ENCODE peak calls at places on chromosomes 5 and 9, in five cellular contexts. U, Q, J, V and T are unnamed samples.

GRCh38 chr5:151628112-151628823 is 37.1 kb upstream of the FAT2 start:
- DNase-seq in U (peak), Q (no peak), J (no peak), V (peak), T (no peak)

GRCh38 chr5:132466453-132467291 is 23.9 kb downstream of the IRF1 start:
- DNase-seq in U (peak), Q (no peak), J (peak), V (peak), T (no peak)

GRCh38 chr9:127318651-127319167 is 54.1 kb downstream of the GARNL3 start:
- DNase-seq in U (peak), Q (no peak), J (peak), V (peak), T (no peak)

GRCh38 chr9:3401556-3401955 is 124.2 kb downstream of the RFX3 start:
- DNase-seq in U (no peak), Q (no peak), J (no peak), V (peak), T (no peak)

GRCh38 chr5:73946278-73946677 is 320.3 kb downstream of the ARHGEF28 start:
- DNase-seq in U (no peak), Q (no peak), J (no peak), V (no peak), T (no peak)

GRCh38 chr9:132372177-132373095 is 17.6 kb upstream of the SETX start:
- DNase-seq in U (peak), Q (no peak), J (peak), V (no peak), T (no peak)

GRCh38 chr9:130698514-130698913 is 4.9 kb downstream of the EXOSC2 start:
- DNase-seq in U (peak), Q (no peak), J (peak), V (peak), T (no peak)

GRCh38 chr5:132877466-132877865 is 4.0 kb downstream of the LEAP2 start:
- DNase-seq in U (no peak), Q (no peak), J (no peak), V (no peak), T (no peak)

GRCh38 chr9:87909310-87910041 is 8.3 kb upstream of the SPATA31C1 start:
- DNase-seq in U (no peak), Q (no peak), J (no peak), V (no peak), T (no peak)

GRCh38 chr5:169411789-169412425 is 111.0 kb upstream of the SLIT3 start:
- DNase-seq in U (no peak), Q (no peak), J (peak), V (no peak), T (no peak)

GRCh38 chr5:137039939-137040515 is 459.1 kb downstream of the SPOCK1 start:
- DNase-seq in U (no peak), Q (no peak), J (no peak), V (no peak), T (no peak)

GRCh38 chr5:180918380-180918779 is 19.4 kb downstream of the BTNL8 start:
- DNase-seq in U (no peak), Q (no peak), J (no peak), V (no peak), T (no peak)

GRCh38 chr5:151012857-151013256 is 7.5 kb upstream of the GPX3 start:
- DNase-seq in U (no peak), Q (no peak), J (no peak), V (no peak), T (no peak)

GRCh38 chr9:71716138-71716909 is 52.0 kb downstream of the CEMIP2 start:
- DNase-seq in U (peak), Q (no peak), J (no peak), V (no peak), T (no peak)

GRCh38 chr5:176788091-176788490 is 22.3 kb upstream of the UNC5A start:
- DNase-seq in U (no peak), Q (no peak), J (no peak), V (no peak), T (no peak)

GRCh38 chr5:93583799-93584530 is 943 bp downstream of the NR2F1 start:
- DNase-seq in U (peak), Q (peak), J (peak), V (peak), T (no peak)

GRCh38 chr5:166433679-166434078 is 1857.8 kb upstream of the WWC1 start:
- DNase-seq in U (no peak), Q (no peak), J (no peak), V (no peak), T (no peak)

GRCh38 chr5:87120518-87121314 is 147.0 kb upstream of the RASA1 start:
- DNase-seq in U (peak), Q (no peak), J (peak), V (peak), T (no peak)

GRCh38 chr5:150527808-150528207 is 19.9 kb downstream of the NDST1 start:
- DNase-seq in U (no peak), Q (no peak), J (no peak), V (no peak), T (no peak)

GRCh38 chr9:120043448-120043847 is 536.5 kb downstream of the CDK5RAP2 start:
- DNase-seq in U (no peak), Q (no peak), J (no peak), V (no peak), T (no peak)

GRCh38 chr9:120038342-120038741 is 541.6 kb downstream of the CDK5RAP2 start:
- DNase-seq in U (no peak), Q (no peak), J (no peak), V (no peak), T (no peak)

DNA sequence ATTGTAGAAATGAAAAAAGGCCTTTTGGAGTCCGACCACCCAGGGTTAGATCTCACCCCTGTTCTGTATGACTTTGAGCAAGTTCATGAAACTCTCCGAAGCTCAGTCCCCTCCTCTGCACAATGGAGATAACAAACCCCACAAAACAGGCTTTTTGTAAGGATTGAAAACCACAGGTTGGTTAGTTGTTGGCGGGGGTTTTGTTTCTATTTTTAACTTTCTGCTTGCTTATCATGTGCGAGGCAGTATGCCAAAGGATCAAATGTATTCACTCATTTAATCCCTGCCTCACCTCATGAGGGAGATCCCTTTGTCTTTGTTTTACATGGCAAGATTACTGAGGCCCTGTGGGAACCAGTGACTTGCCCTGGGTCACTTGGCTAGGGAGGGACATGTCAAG is 539.1 kb downstream of the CDK5RAP2 start:
- DNase-seq in U (no peak), Q (no peak), J (no peak), V (no peak), T (no peak)
- TF ChIP-seq CTCF in U (no peak), Q (no peak), J (no peak), V (no peak), T (no peak)

DNA sequence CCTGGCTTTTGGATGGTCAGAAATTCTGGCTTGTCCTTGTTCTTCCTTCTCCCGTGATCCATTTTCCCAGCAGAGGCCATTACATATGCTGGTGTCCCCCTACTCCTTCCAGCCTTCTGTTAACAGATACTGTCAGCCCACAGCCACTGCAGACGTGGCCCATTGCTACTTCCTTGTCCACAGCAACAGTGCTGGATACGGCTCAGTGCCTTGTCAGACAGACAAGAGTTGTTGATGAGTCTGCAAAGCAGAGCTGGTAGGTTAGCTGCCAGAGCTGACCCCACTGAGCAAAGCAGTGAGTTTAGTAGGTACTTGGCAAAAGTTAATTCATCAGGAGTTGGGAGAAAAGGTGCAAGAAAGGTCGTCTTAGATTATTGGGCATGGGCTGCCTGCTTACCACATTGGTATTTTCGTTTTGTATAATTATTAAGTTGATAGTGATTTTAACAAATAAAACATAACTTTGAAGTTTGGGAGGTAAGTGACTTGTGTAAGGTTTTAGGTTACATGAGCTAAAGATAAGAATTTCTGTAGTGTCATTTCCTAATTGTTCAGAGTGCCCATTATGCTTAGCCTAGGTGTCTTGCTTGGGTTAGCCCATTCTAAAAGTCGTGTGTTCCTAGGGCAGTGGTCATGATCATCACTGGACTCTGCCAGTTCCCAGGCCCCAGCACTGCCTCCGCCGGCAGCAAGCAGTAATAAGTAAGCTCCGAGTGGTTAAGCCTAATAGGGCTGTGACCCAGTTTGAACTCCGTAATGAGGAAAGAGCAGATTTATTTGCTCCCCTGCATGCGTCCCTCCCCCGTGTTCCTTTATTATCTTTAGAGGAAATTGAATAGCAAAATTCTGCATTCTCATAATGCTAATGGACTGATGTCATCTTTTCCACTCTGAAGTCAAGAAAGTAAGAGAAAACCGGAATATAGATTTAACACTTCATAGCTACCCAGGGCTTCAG is 292.0 kb downstream of the FANCC start:
- DNase-seq in U (peak), Q (no peak), J (peak), V (peak), T (no peak)
- TF ChIP-seq CTCF in U (peak), Q (no peak), J (peak), V (peak), T (no peak)

DNA sequence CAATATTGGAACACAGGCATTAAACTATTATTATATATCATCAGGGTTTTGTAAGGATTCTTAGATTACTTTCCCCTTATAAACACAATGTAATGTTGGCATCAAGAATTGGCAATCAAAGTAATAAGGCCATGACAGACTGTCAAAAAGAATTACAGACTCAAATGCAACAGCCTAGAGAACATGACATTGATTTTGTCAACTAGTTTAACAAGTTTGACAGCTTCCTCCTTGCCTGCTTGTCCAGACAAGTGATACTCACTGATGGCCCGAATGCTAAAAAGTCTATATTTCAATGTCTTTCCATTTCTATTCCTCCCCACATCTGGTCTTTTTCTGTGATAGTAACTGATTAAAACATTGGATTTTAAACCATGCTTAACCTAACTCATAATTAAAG is 6.4 kb upstream of the ANKRD31 start:
- DNase-seq in U (no peak), Q (no peak), J (no peak), V (no peak), T (no peak)
- TF ChIP-seq CTCF in U (no peak), Q (no peak), J (no peak), V (no peak), T (no peak)

GRCh38 chr9:123417289-123418051 is 61.5 kb downstream of the CRB2 start:
- DNase-seq in U (no peak), Q (no peak), J (no peak), V (no peak), T (no peak)
- TF ChIP-seq CTCF in U (no peak), Q (no peak), J (no peak), V (no peak), T (no peak)

GRCh38 chr5:126776499-126777256 is at the start of gene LMNB1:
- DNase-seq in U (peak), Q (peak), J (peak), V (peak), T (peak)

GRCh38 chr5:126778675-126779403 is 1.9 kb downstream of the LMNB1 start:
- DNase-seq in U (no peak), Q (no peak), J (no peak), V (peak), T (no peak)

GRCh38 chr5:126780165-126780827 is 3.4 kb downstream of the LMNB1 start:
- DNase-seq in U (peak), Q (peak), J (peak), V (peak), T (no peak)

GRCh38 chr5:126777974-126778674 is 1.2 kb downstream of the LMNB1 start:
- DNase-seq in U (peak), Q (peak), J (peak), V (peak), T (peak)

GRCh38 chr5:126777257-126777973 is 479 bp downstream of the LMNB1 start:
- DNase-seq in U (peak), Q (peak), J (peak), V (peak), T (no peak)
- TF ChIP-seq CTCF in U (no peak), Q (no peak), J (peak), V (no peak), T (no peak)

GRCh38 chr9:101791938-101792337 is 53.5 kb upstream of the GRIN3A start:
- DNase-seq in U (peak), Q (no peak), J (no peak), V (peak), T (no peak)
- TF ChIP-seq CTCF in U (peak), Q (no peak), J (no peak), V (no peak), T (no peak)

GRCh38 chr5:18752317-18752716 is 1118.1 kb downstream of the TAF11L14 start:
- DNase-seq in U (no peak), Q (no peak), J (no peak), V (no peak), T (no peak)
- TF ChIP-seq CTCF in U (no peak), Q (no peak), J (no peak), V (no peak), T (no peak)

DNA sequence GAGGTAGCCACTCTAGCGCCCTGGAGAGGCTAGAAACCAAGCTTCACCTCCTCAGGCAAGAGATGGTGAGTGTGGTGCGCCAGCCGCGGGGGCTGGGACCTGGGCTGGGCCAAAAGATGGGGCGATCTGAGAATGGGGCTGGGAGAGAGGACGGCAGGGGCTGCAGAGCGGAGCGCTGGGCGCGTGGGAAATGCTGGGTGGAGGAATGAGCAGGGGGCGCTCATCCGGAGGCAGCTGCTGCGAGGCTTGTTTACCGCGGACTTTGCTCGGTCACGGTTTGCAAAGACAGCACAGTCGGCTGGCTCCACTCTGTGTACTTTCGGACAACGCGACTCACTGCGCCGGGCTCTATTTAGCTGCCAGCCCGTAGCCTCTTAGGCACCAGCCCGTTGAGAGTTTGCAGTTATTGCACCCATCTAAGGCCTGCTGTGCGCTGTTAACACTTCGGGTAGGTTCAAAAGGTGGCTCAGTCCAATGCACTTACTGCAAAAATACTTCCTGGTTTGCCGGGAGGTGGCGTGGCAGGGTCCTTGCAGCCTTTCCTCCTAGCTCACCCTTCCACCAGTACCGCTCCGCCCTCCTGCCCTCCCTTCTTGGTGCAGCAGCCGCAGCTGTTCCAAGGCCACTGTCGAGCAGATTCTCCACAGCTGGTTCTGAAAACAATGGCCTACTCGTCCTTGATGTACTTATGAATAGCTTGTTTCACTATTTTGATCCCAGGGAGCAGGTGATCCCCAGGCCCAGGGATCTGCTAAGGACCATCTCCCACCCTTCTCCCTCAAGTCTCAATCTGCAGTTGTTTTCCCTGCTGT is 1.3 kb downstream of the LURAP1L start:
- DNase-seq in U (peak), Q (peak), J (peak), V (peak), T (peak)
- TF ChIP-seq CTCF in U (peak), Q (peak), J (peak), V (peak), T (no peak)